ENCODE peak calls at places on chromosomes 12 and 14, in eight cellular contexts. H is upper lobe of left lung, B is right cardiac atrium, Y is AG09309, T is NCI-H2081, S is NCI-H524, I is mesothelial cell of epicardium, Z is frontal cortex. J is an unnamed sample.

GRCh38 chr14:34018564-34019244 is 67.8 kb upstream of the EGLN3 start:
- DNase-seq in H (no peak), B (peak), Y (no peak), T (no peak), S (no peak), I (no peak), Z (no peak), J (no peak)

GRCh38 chr12:29698756-29699155 is 85.0 kb downstream of the TMTC1 start:
- DNase-seq in H (no peak), B (no peak), Y (no peak), T (no peak), S (no peak), I (no peak), Z (no peak), J (no peak)

GRCh38 chr14:76019676-76020075 is 34.1 kb downstream of the IFT43 start:
- DNase-seq in H (no peak), B (no peak), Y (no peak), T (no peak), S (no peak), I (no peak), Z (no peak), J (no peak)

GRCh38 chr14:42112108-42112507 is 505.4 kb downstream of the LRFN5 start:
- DNase-seq in H (no peak), B (no peak), Y (peak), T (no peak), S (no peak), I (no peak), Z (no peak), J (no peak)

GRCh38 chr14:55858604-55859003 is 259.6 kb upstream of the PELI2 start:
- DNase-seq in H (no peak), B (no peak), Y (no peak), T (no peak), S (no peak), I (no peak), Z (no peak), J (no peak)

GRCh38 chr12:31518680-31519227 is 72.2 kb downstream of the DENND5B start:
- DNase-seq in H (no peak), B (no peak), Y (peak), T (peak), S (no peak), I (no peak), Z (no peak), J (no peak)

GRCh38 chr14:102501751-102502315 is 7.7 kb downstream of the ANKRD9 start:
- DNase-seq in H (no peak), B (no peak), Y (no peak), T (no peak), S (no peak), I (no peak), Z (no peak), J (no peak)

GRCh38 chr12:103803847-103804246 is 37.2 kb downstream of the NT5DC3 start:
- DNase-seq in H (no peak), B (no peak), Y (no peak), T (no peak), S (no peak), I (no peak), Z (no peak), J (no peak)

GRCh38 chr14:61332658-61333029 is 11.3 kb downstream of the PRKCH start:
- DNase-seq in H (no peak), B (no peak), Y (no peak), T (no peak), S (no peak), I (no peak), Z (no peak), J (no peak)

GRCh38 chr12:121980211-121980891 is 41.3 kb upstream of the BCL7A start:
- DNase-seq in H (no peak), B (no peak), Y (no peak), T (no peak), S (no peak), I (no peak), Z (no peak), J (no peak)

GRCh38 chr14:38330262-38330661 is 74.4 kb upstream of the CLEC14A start:
- DNase-seq in H (no peak), B (no peak), Y (no peak), T (no peak), S (no peak), I (no peak), Z (no peak), J (no peak)

GRCh38 chr14:65169351-65169750 is 67.0 kb upstream of the MAX start:
- DNase-seq in H (no peak), B (no peak), Y (peak), T (no peak), S (no peak), I (no peak), Z (no peak), J (no peak)

GRCh38 chr14:96459851-96460250 is 42.3 kb upstream of the PAPOLA start:
- DNase-seq in H (no peak), B (no peak), Y (no peak), T (no peak), S (no peak), I (no peak), Z (no peak), J (no peak)

GRCh38 chr12:98856897-98857540 is 211.9 kb downstream of the APAF1 start:
- DNase-seq in H (no peak), B (no peak), Y (no peak), T (peak), S (no peak), I (no peak), Z (no peak), J (no peak)

GRCh38 chr14:96051642-96052540 is 12.7 kb downstream of the C14orf132 start:
- DNase-seq in H (no peak), B (no peak), Y (no peak), T (no peak), S (peak), I (peak), Z (no peak), J (no peak)

GRCh38 chr14:20606190-20606901 is 15.2 kb upstream of the RNASE12 start:
- DNase-seq in H (no peak), B (no peak), Y (no peak), T (no peak), S (peak), I (no peak), Z (no peak), J (no peak)

GRCh38 chr12:68332726-68333630 is 816 bp upstream of the MDM1 start:
- DNase-seq in H (no peak), B (no peak), Y (no peak), T (no peak), S (no peak), I (no peak), Z (no peak), J (no peak)

GRCh38 chr14:86640288-86640687 is 1110.3 kb downstream of the FLRT2 start:
- DNase-seq in H (no peak), B (no peak), Y (no peak), T (no peak), S (peak), I (no peak), Z (no peak), J (no peak)

GRCh38 chr14:66974397-66975025 is 214.7 kb upstream of the GARIN2 start:
- DNase-seq in H (no peak), B (no peak), Y (no peak), T (no peak), S (no peak), I (no peak), Z (no peak), J (no peak)

GRCh38 chr12:101968770-101969169 is 91.4 kb downstream of the DRAM1 start:
- DNase-seq in H (no peak), B (no peak), Y (no peak), T (no peak), S (no peak), I (no peak), Z (no peak), J (no peak)

GRCh38 chr12:3455312-3455711 is 35.7 kb upstream of the PRMT8 start:
- DNase-seq in H (no peak), B (no peak), Y (no peak), T (no peak), S (no peak), I (no peak), Z (no peak), J (no peak)

GRCh38 chr12:70317781-70318180 is 48.3 kb upstream of the KCNMB4 start:
- DNase-seq in H (no peak), B (no peak), Y (no peak), T (no peak), S (no peak), I (no peak), Z (no peak), J (no peak)

GRCh38 chr14:90850487-90850886 is 34.3 kb upstream of the TTC7B start:
- DNase-seq in H (no peak), B (no peak), Y (no peak), T (no peak), S (no peak), I (no peak), Z (no peak), J (no peak)

GRCh38 chr14:64234877-64235651 is 59.1 kb downstream of the ESR2 start:
- DNase-seq in H (no peak), B (no peak), Y (no peak), T (no peak), S (peak), I (no peak), Z (no peak), J (no peak)

GRCh38 chr12:91871751-91872150 is 273.9 kb downstream of the BTG1 start:
- DNase-seq in H (no peak), B (no peak), Y (no peak), T (no peak), S (no peak), I (no peak), Z (no peak), J (no peak)

GRCh38 chr12:29546000-29546399 is 48.5 kb upstream of the OVCH1 start:
- DNase-seq in H (no peak), B (no peak), Y (no peak), T (no peak), S (no peak), I (no peak), Z (no peak), J (no peak)

GRCh38 chr12:68392376-68392775 is 60.2 kb upstream of the MDM1 start:
- DNase-seq in H (no peak), B (no peak), Y (no peak), T (no peak), S (no peak), I (no peak), Z (no peak), J (no peak)

GRCh38 chr14:65251213-65251612 is 148.9 kb upstream of the MAX start:
- DNase-seq in H (no peak), B (no peak), Y (peak), T (no peak), S (no peak), I (no peak), Z (no peak), J (no peak)

GRCh38 chr12:47938093-47938492 is 25.3 kb upstream of the TMEM106C start:
- DNase-seq in H (no peak), B (no peak), Y (no peak), T (no peak), S (no peak), I (no peak), Z (no peak), J (no peak)

GRCh38 chr12:905273-906076 is 44.0 kb downstream of the RAD52 start:
- DNase-seq in H (no peak), B (no peak), Y (no peak), T (no peak), S (no peak), I (no peak), Z (no peak), J (no peak)

GRCh38 chr12:57430117-57430930 is 519 bp downstream of the R3HDM2 start:
- DNase-seq in H (no peak), B (peak), Y (no peak), T (no peak), S (peak), I (no peak), Z (no peak), J (no peak)

J was measured in omental fat pad.